ENCODE peak calls at places on chromosomes 5 and 9, in ten cellular contexts. C is amygdala; L is effector CD4-positive, alpha-beta T cell; X is HuH-7; R is activated T-cell treated with anti-CD3 and anti-CD28 coated beads, Interleukin-2, amount 50 U/mL, for 72 hours; E is left colon; J is GM03348; A is heart right ventricle; F is GM13977; O is choroid plexus epithelial cell. W is an unnamed sample.

GRCh38 chr5:30620481-30621085 is 572.9 kb upstream of the CDH6 start:
- DNase-seq in X (no peak), E (no peak), F (no peak), C (no peak), J (no peak), R (no peak), O (no peak), L (no peak), A (no peak), W (no peak)

GRCh38 chr5:150141544-150142188 is 14.0 kb downstream of the PDGFRB start:
- DNase-seq in X (no peak), J (peak), A (no peak), O (peak), C (no peak), F (no peak), L (no peak), E (no peak), R (no peak), W (no peak)

GRCh38 chr5:156474251-156474650 is 147.3 kb downstream of the SGCD start:
- DNase-seq in L (no peak), X (no peak), R (no peak), F (no peak), O (no peak), A (peak), E (peak), C (peak), J (peak), W (no peak)

GRCh38 chr5:34059997-34060396 is 17.0 kb upstream of the C1QTNF3 start:
- DNase-seq in C (no peak), J (no peak), E (no peak), F (no peak), O (no peak), R (no peak), L (no peak), A (no peak), X (no peak), W (no peak)

GRCh38 chr5:77379558-77380061 is 112.5 kb downstream of the WDR41 start:
- DNase-seq in A (no peak), E (no peak), R (peak), O (no peak), L (no peak), J (no peak), X (no peak), F (peak), C (no peak), W (peak)

GRCh38 chr9:135338546-135338945 is 141.0 kb upstream of the PPP1R26 start:
- DNase-seq in L (no peak), F (no peak), R (no peak), C (no peak), X (no peak), J (no peak), A (no peak), O (no peak), E (no peak), W (no peak)

GRCh38 chr9:127541865-127542264 is 70.2 kb upstream of the STXBP1 start:
- DNase-seq in F (no peak), C (no peak), L (no peak), X (no peak), E (no peak), O (no peak), J (peak), A (no peak), R (no peak), W (no peak)

GRCh38 chr9:135929656-135930445 is 22.5 kb upstream of the CAMSAP1 start:
- DNase-seq in E (no peak), C (no peak), J (no peak), X (no peak), R (no peak), A (no peak), O (no peak), L (no peak), F (no peak), W (no peak)

GRCh38 chr9:100449420-100449819 is 22.5 kb downstream of the MSANTD3 start:
- DNase-seq in A (no peak), L (no peak), C (no peak), F (peak), J (no peak), O (no peak), X (no peak), E (no peak), R (no peak), W (peak)

GRCh38 chr5:165393839-165394238 is 1888.4 kb downstream of the MAT2B start:
- DNase-seq in O (no peak), X (no peak), J (no peak), F (no peak), L (no peak), C (no peak), E (no peak), R (no peak), A (no peak), W (no peak)

GRCh38 chr5:52727568-52727967 is 60.1 kb upstream of the ITGA1 start:
- DNase-seq in O (peak), F (no peak), R (no peak), X (no peak), J (peak), C (no peak), E (no peak), L (no peak), A (peak), W (no peak)

GRCh38 chr9:22175972-22176545 is 167.0 kb upstream of the CDKN2B start:
- DNase-seq in E (no peak), J (no peak), R (no peak), O (no peak), A (no peak), F (no peak), L (no peak), X (no peak), C (no peak), W (peak)

GRCh38 chr9:91160181-91160580 is 201.5 kb downstream of the AUH start:
- DNase-seq in F (no peak), J (no peak), R (no peak), A (no peak), X (no peak), C (no peak), E (no peak), O (no peak), L (no peak), W (no peak)

GRCh38 chr5:137481596-137481995 is 17.5 kb downstream of the SPOCK1 start:
- DNase-seq in O (no peak), R (no peak), J (no peak), L (no peak), E (no peak), F (no peak), A (no peak), X (no peak), C (no peak), W (no peak)

GRCh38 chr5:54370982-54371381 is 60.6 kb upstream of the ARL15 start:
- DNase-seq in X (no peak), E (no peak), A (no peak), R (no peak), J (no peak), F (no peak), L (no peak), C (no peak), O (no peak), W (no peak)

GRCh38 chr9:134916161-134916665 is 1.5 kb downstream of the FCN1 start:
- DNase-seq in F (no peak), A (no peak), X (no peak), L (no peak), R (no peak), J (no peak), E (no peak), O (no peak), C (no peak), W (no peak)

GRCh38 chr5:149872351-149873040 is 72.1 kb downstream of the PDE6A start:
- DNase-seq in C (no peak), F (no peak), O (no peak), R (no peak), E (peak), L (no peak), A (no peak), J (no peak), X (no peak), W (no peak)

GRCh38 chr9:104766025-104766424 is 2.1 kb downstream of the NIPSNAP3B start:
- DNase-seq in X (no peak), E (no peak), C (no peak), O (no peak), A (no peak), R (no peak), F (no peak), L (no peak), J (no peak), W (no peak)

GRCh38 chr9:131724678-131725077 is 15.2 kb downstream of the RAPGEF1 start:
- DNase-seq in L (no peak), X (no peak), J (no peak), E (no peak), F (no peak), O (no peak), R (no peak), C (no peak), A (no peak), W (no peak)

GRCh38 chr5:143024227-143024920 is 254.2 kb downstream of the ARHGAP26 start:
- DNase-seq in A (no peak), J (no peak), X (no peak), O (no peak), C (no peak), L (no peak), F (no peak), R (no peak), E (no peak), W (no peak)

GRCh38 chr5:35803221-35803651 is 53.5 kb upstream of the IL7R start:
- DNase-seq in R (no peak), O (peak), A (peak), F (no peak), X (no peak), J (peak), C (peak), L (no peak), E (no peak), W (no peak)

GRCh38 chr5:127562252-127562651 is 44.8 kb downstream of the PRRC1 start:
- DNase-seq in O (peak), C (no peak), L (no peak), E (no peak), R (no peak), F (no peak), X (peak), A (no peak), J (no peak), W (no peak)

GRCh38 chr5:176180339-176180738 is 57.9 kb upstream of the SIMC1 start:
- DNase-seq in L (no peak), A (no peak), O (no peak), J (peak), F (no peak), E (no peak), C (no peak), X (no peak), R (no peak), W (no peak)

GRCh38 chr9:27117489-27118135 is 8.6 kb downstream of the TEK start:
- DNase-seq in X (no peak), J (peak), E (peak), R (no peak), L (no peak), O (peak), A (peak), F (no peak), C (no peak), W (no peak)

GRCh38 chr5:141565826-141566575 is 52.8 kb downstream of the DIAPH1 start:
- DNase-seq in J (no peak), C (no peak), A (no peak), L (no peak), R (no peak), X (no peak), O (no peak), E (no peak), F (no peak), W (no peak)

GRCh38 chr9:136679431-136679941 is 7.8 kb downstream of the AGPAT2 start:
- DNase-seq in J (no peak), O (peak), L (no peak), A (no peak), F (no peak), E (no peak), R (no peak), X (no peak), C (no peak), W (no peak)

GRCh38 chr9:113349434-113350337 is at the start of gene BSPRY:
- DNase-seq in F (peak), J (peak), A (no peak), R (peak), X (peak), L (peak), E (peak), O (no peak), C (no peak), W (peak)

GRCh38 chr5:16992444-16992843 is 56.4 kb upstream of the MYO10 start:
- DNase-seq in O (no peak), R (peak), A (no peak), J (no peak), F (no peak), C (no peak), E (no peak), X (no peak), L (no peak), W (no peak)